ENCODE peak calls at places on chromosomes 1 and 21, in seven cellular contexts. B, D, L, M, E, X and O are unnamed samples.

GRCh38 chr1:234214129-234214910 is 158.9 kb upstream of the COA6 start:
- DNase-seq in D (no peak), M (no peak), L (peak; percentile 63), E (peak; percentile 26), B (peak; percentile 13), X (peak; percentile 23), O (peak; percentile 1)

GRCh38 chr1:54577612-54578011 is 29.6 kb downstream of the ACOT11 start:
- DNase-seq in L (peak; percentile 74), X (peak; percentile 86), M (peak; percentile 89), E (peak; percentile 74), D (peak; percentile 26), B (peak; percentile 87), O (no peak)

GRCh38 chr21:42258150-42258884 is 39.4 kb downstream of the ABCG1 start:
- DNase-seq in X (peak; percentile 72), L (peak; percentile 72), B (peak; percentile 69), D (peak; percentile 34), M (peak; percentile 68), E (peak; percentile 66), O (peak; percentile 68)

GRCh38 chr1:53046930-53047329 is 15.1 kb upstream of the PODN start:
- DNase-seq in B (no peak), M (peak; percentile 48), E (no peak), L (no peak), X (peak; percentile 84), D (peak; percentile 78), O (peak; percentile 15)

GRCh38 chr21:45011911-45012660 is 62.3 kb upstream of the ADARB1 start:
- DNase-seq in M (peak; percentile 16), D (peak; percentile 88), B (no peak), X (peak; percentile 89), E (peak; percentile 62), L (peak; percentile 93), O (no peak)

GRCh38 chr1:70779571-70779970 is 268.0 kb downstream of the PTGER3 start:
- DNase-seq in X (peak; percentile 1), M (no peak), E (no peak), B (no peak), D (no peak), L (no peak), O (no peak)

GRCh38 chr1:25573961-25574360 is 30.6 kb downstream of the LDLRAP1 start:
- DNase-seq in D (no peak), X (no peak), M (no peak), E (no peak), B (no peak), L (no peak), O (peak; percentile 55)

GRCh38 chr1:157652859-157653493 is 47.6 kb downstream of the FCRL3 start:
- DNase-seq in X (no peak), L (no peak), D (no peak), M (no peak), B (no peak), E (no peak), O (peak; percentile 1)

GRCh38 chr1:97770376-97770775 is 150.5 kb downstream of the DPYD start:
- DNase-seq in D (no peak), M (no peak), X (no peak), B (no peak), L (no peak), E (no peak), O (no peak)

GRCh38 chr1:42340093-42340492 is 5.1 kb upstream of the FOXJ3 start:
- DNase-seq in L (peak; percentile 67), M (no peak), B (no peak), E (no peak), D (no peak), X (no peak), O (peak; percentile 79)

GRCh38 chr1:202161151-202162048 is 998 bp upstream of the PTPN7 start:
- DNase-seq in D (no peak), B (no peak), E (no peak), M (no peak), X (no peak), L (no peak), O (no peak)

GRCh38 chr1:155091071-155092051 is 12.7 kb downstream of the EFNA3 start:
- DNase-seq in D (peak; percentile 48), M (peak; percentile 70), E (peak; percentile 81), L (peak; percentile 88), X (peak; percentile 81), B (peak; percentile 73), O (peak; percentile 71)

GRCh38 chr1:42815938-42816599 is 853 bp upstream of the ERMAP start:
- DNase-seq in D (peak; percentile 2), X (peak; percentile 15), M (no peak), L (peak; percentile 20), E (no peak), B (no peak), O (no peak)

GRCh38 chr1:59017501-59018231 is 233.8 kb upstream of the JUN start:
- DNase-seq in B (no peak), M (no peak), L (no peak), D (peak; percentile 41), E (no peak), X (peak; percentile 11), O (no peak)

GRCh38 chr1:92087542-92087941 is 7.4 kb downstream of the BTBD8 start:
- DNase-seq in B (no peak), E (no peak), L (no peak), D (peak; percentile 30), X (peak; percentile 2), M (no peak), O (no peak)

GRCh38 chr1:101592861-101593260 is 356.0 kb downstream of the S1PR1 start:
- DNase-seq in M (no peak), D (peak; percentile 23), L (no peak), X (no peak), E (no peak), B (no peak), O (no peak)

GRCh38 chr1:27992271-27992670 is 32.5 kb downstream of the XKR8 start:
- DNase-seq in L (no peak), X (no peak), D (peak; percentile 20), E (no peak), M (no peak), B (peak; percentile 20), O (peak; percentile 15)

GRCh38 chr1:34328281-34328680 is 151.6 kb downstream of the C1orf94 start:
- DNase-seq in B (no peak), D (no peak), L (no peak), E (no peak), M (no peak), X (no peak), O (no peak)

GRCh38 chr1:65434760-65435159 is 14.3 kb downstream of the LEPR start:
- DNase-seq in E (no peak), B (no peak), D (no peak), L (no peak), X (no peak), M (no peak), O (no peak)

GRCh38 chr1:235632538-235633219 is 16.9 kb downstream of the GNG4 start:
- DNase-seq in E (no peak), L (no peak), D (peak; percentile 70), M (no peak), X (peak; percentile 71), B (no peak), O (no peak)

GRCh38 chr1:116345830-116346229 is 27.2 kb upstream of the ATP1A1 start:
- DNase-seq in L (no peak), D (no peak), E (no peak), M (no peak), X (no peak), B (no peak), O (no peak)

GRCh38 chr21:41745971-41746743 is 20.7 kb downstream of the RIPK4 start:
- DNase-seq in L (no peak), B (no peak), M (no peak), X (no peak), D (no peak), E (no peak), O (no peak)

GRCh38 chr1:2210786-2211185 is 16.2 kb upstream of the FAAP20 start:
- DNase-seq in D (no peak), E (no peak), M (no peak), L (no peak), X (no peak), B (peak; percentile 13), O (no peak)

DNA sequence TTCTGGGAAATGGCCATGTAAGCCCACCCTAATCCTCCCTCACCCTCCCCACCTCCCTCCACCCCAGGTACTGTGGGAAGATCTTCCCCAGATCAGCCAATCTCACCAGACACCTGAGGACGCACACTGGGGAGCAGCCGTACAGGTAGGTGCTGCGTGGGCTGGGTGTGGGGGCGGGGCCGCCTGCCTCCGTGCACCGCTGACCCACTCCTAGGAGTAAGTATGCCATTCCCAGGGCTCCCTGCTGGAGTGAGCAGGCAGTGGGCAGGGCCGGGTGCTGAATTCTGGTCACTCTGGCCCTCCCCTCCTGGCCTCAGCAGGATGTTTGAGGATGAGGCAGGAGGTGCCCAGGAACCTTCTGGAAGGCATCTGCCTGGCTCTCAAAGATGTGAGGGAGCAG is 35.9 kb upstream of the ARHGEF16 start:
- DNase-seq in D (no peak), E (no peak), M (no peak), L (no peak), X (no peak), B (no peak), O (no peak)
- H3K27me3 ChIP-seq in D (no peaks in the 10 kb centered on the region), E (no peaks in the 10 kb centered on the region), M (no peaks in the 10 kb centered on the region), L (no peaks in the 10 kb centered on the region), X (no peaks in the 10 kb centered on the region), B (no peaks in the 10 kb centered on the region), O (no peaks in the 10 kb centered on the region)

GRCh38 chr1:6426321-6426971 is 1.9 kb downstream of the ESPN start:
- DNase-seq in X (no peak), E (no peak), D (no peak), B (no peak), L (no peak), M (no peak), O (no peak)

GRCh38 chr1:6424000-6424565 is 493 bp upstream of the ESPN start:
- DNase-seq in M (no peak), E (no peak), X (no peak), B (no peak), L (peak; percentile 15), D (no peak), O (no peak)

GRCh38 chr1:6426972-6427350 is 2.4 kb downstream of the ESPN start:
- DNase-seq in B (no peak), M (no peak), L (no peak), E (no peak), D (no peak), X (no peak), O (no peak)

GRCh38 chr1:6424619-6425593 is at the start of gene ESPN:
- DNase-seq in E (no peak), B (no peak), L (peak; percentile 38), D (no peak), X (no peak), M (no peak), O (peak; percentile 42)

DNA sequence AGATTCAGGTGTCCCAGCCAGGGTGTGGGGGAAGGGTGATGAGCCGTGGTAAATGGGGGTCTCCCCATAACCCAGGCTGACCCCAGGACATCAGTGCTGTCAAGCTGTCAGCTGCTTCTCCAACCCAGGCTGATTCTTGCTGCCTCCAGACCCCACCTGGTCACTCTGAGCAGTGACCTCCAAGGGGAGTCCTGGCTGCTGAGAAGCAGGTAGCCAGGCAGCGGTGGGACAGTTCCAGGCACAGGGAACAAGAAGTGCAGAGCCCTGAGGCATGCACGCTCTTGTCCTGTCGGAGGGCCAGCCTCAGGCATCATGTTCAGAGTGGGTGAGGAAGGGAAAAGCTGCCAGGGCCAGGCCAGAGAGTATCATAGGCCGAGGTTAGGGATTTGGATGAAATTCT is 1.1 kb downstream of the ESPN start:
- DNase-seq in E (no peak), M (no peak), B (no peak), L (peak; percentile 3), X (no peak), D (no peak), O (no peak)
- H3K27me3 ChIP-seq in E (no peaks in the 10 kb centered on the region), M (peaks cover 100% of the 10 kb centered on the region), B (peaks cover 81% of the 10 kb centered on the region), L (peaks cover 66% of the 10 kb centered on the region), X (peaks cover 73% of the 10 kb centered on the region), D (peaks cover 42% of the 10 kb centered on the region), O (peaks cover 3% of the 10 kb centered on the region)

GRCh38 chr1:209674957-209675566 is at the start of gene G0S2:
- DNase-seq in B (peak; percentile 83), X (peak; percentile 85), M (peak; percentile 86), L (peak; percentile 70), D (no peak), E (peak; percentile 87), O (peak; percentile 56)
- H3K27me3 ChIP-seq in B (no peaks in the 10 kb centered on the region), X (peaks cover 60% of the 10 kb centered on the region), M (peaks cover 14% of the 10 kb centered on the region), L (peaks cover 30% of the 10 kb centered on the region), D (peaks cover 47% of the 10 kb centered on the region), E (no peaks in the 10 kb centered on the region), O (no peaks in the 10 kb centered on the region)

GRCh38 chr1:94234615-94235014 is 2.8 kb downstream of the ARHGAP29 start:
- DNase-seq in D (no peak), L (no peak), E (no peak), B (no peak), M (no peak), X (no peak), O (no peak)
- H3K27me3 ChIP-seq in D (no peaks in the 10 kb centered on the region), L (peaks cover 5% of the 10 kb centered on the region), E (no peaks in the 10 kb centered on the region), B (no peaks in the 10 kb centered on the region), M (no peaks in the 10 kb centered on the region), X (peaks cover 9% of the 10 kb centered on the region), O (peaks cover 2% of the 10 kb centered on the region)